ENCODE peak calls at places on chromosome 18, in six cellular contexts. G is astrocyte of the spinal cord, X is thoracic aorta, S is A549, Z is epithelial cell of esophagus, E is kidney epithelial cell. D is an unnamed sample.

GRCh38 chr18:7821784-7822183 is 254.7 kb downstream of the PTPRM start:
- DNase-seq in E (no peak), G (no peak), X (no peak), Z (no peak), S (no peak), D (no peak)

GRCh38 chr18:72704202-72704601 is 160.1 kb upstream of the CBLN2 start:
- DNase-seq in Z (no peak), E (no peak), X (no peak), G (no peak), S (no peak), D (no peak)

GRCh38 chr18:44564922-44565321 is 115.8 kb upstream of the SETBP1 start:
- DNase-seq in S (no peak), G (peak; percentile 49), E (no peak), X (no peak), Z (peak; percentile 66), D (peak; percentile 88)

GRCh38 chr18:25298853-25299274 is 53.1 kb downstream of the ZNF521 start:
- DNase-seq in G (peak; percentile 89), X (no peak), Z (peak; percentile 58), S (no peak), E (peak; percentile 81), D (peak; percentile 86)

GRCh38 chr18:48348739-48349138 is 60.4 kb downstream of the ZBTB7C start:
- DNase-seq in G (no peak), S (no peak), Z (no peak), X (no peak), E (no peak), D (no peak)

GRCh38 chr18:78239090-78239457 is 740.5 kb upstream of the SALL3 start:
- DNase-seq in Z (no peak), X (no peak), S (no peak), E (no peak), G (no peak), D (no peak)

GRCh38 chr18:50282521-50283335 is 1.4 kb upstream of the MBD1 start:
- DNase-seq in X (no peak), Z (no peak), E (no peak), G (no peak), S (no peak), D (no peak)

GRCh38 chr18:79405019-79405780 is 9.5 kb downstream of the NFATC1 start:
- DNase-seq in G (no peak), Z (no peak), S (no peak), X (no peak), E (no peak), D (no peak)

GRCh38 chr18:43420950-43421349 is 143.7 kb upstream of the SYT4 start:
- DNase-seq in X (no peak), S (no peak), G (no peak), E (no peak), Z (no peak), D (no peak)

GRCh38 chr18:22186484-22186971 is 17.1 kb downstream of the GATA6 start:
- DNase-seq in G (no peak), Z (peak; percentile 63), S (no peak), X (no peak), E (no peak), D (no peak)

GRCh38 chr18:48589797-48590519 is 51.1 kb downstream of the CTIF start:
- DNase-seq in Z (no peak), X (peak; percentile 42), G (no peak), S (no peak), E (no peak), D (peak; percentile 20)

GRCh38 chr18:23964282-23965238 is 50.0 kb upstream of the TTC39C start:
- DNase-seq in Z (peak; percentile 82), E (no peak), X (no peak), G (no peak), S (peak; percentile 44), D (no peak)

GRCh38 chr18:59379772-59380530 is 20.9 kb upstream of the LMAN1 start:
- DNase-seq in X (no peak), E (no peak), S (no peak), G (peak; percentile 40), Z (no peak), D (peak; percentile 70)

GRCh38 chr18:34738173-34738894 is 28.2 kb downstream of the DTNA start:
- DNase-seq in S (peak; percentile 1), G (peak; percentile 6), X (no peak), Z (peak; percentile 77), E (peak; percentile 37), D (no peak)

GRCh38 chr18:23384778-23385736 is 68.0 kb upstream of the RIOK3 start:
- DNase-seq in X (no peak), G (no peak), Z (no peak), S (no peak), E (no peak), D (no peak)

GRCh38 chr18:80202264-80202998 is 44.9 kb downstream of the PARD6G start:
- DNase-seq in X (no peak), G (no peak), Z (no peak), E (no peak), S (no peak), D (no peak)

GRCh38 chr18:62808116-62808515 is 92.8 kb downstream of the PHLPP1 start:
- DNase-seq in S (no peak), G (no peak), Z (no peak), X (no peak), E (no peak), D (no peak)

DNA sequence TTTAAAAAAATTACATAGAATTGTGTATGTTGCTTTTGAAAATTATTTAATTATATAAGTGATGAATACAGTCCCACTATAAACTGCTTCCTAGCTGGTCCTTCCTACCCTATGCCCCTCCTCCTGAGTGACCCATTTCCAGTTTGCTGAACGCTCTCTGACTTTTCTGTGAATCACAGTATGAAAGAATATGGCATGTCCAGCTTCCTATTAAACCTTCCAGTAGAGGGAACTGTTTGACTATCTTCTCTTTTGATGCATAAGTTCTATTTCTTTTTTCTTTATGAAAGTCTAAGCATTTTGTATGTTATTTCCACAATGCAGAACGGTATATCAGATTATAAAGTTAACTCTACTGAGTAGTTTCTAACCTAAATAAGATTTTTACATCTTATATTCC is 41.3 kb downstream of the PSMG2 start:
- DNase-seq in G (peak; percentile 76), S (peak; percentile 69), E (peak; percentile 31), X (no peak), Z (peak; percentile 78), D (peak; percentile 75)
- TF ChIP-seq CTCF in G (peak; percentile 61), S (peak; percentile 62), E (peak; percentile 50), X (peak; percentile 52), Z (peak; percentile 61), D (peak; percentile 77)

GRCh38 chr18:30572214-30572613 is 470.3 kb downstream of the DSC3 start:
- DNase-seq in G (no peak), Z (no peak), S (no peak), E (no peak), X (no peak), D (no peak)
- H3K4me3 ChIP-seq in G (no peak overlapping the region), Z (no peak overlapping the region), S (no peak overlapping the region), E (no peak overlapping the region), X (no peak overlapping the region), D (no peak overlapping the region)

GRCh38 chr18:41532344-41533086 is 422.5 kb upstream of the PIK3C3 start:
- DNase-seq in G (peak; percentile 1), Z (peak; percentile 20), X (no peak), S (no peak), E (no peak), D (no peak)
- TF ChIP-seq CTCF in G (peak; percentile 15), Z (peak; percentile 39), X (no peak), S (no peak), E (no peak), D (no peak)

GRCh38 chr18:75456277-75456676 is 28.8 kb upstream of the SMIM21 start:
- DNase-seq in Z (no peak), S (no peak), X (no peak), G (peak; percentile 12), E (no peak), D (no peak)

GRCh38 chr18:75455249-75456183 is 28.0 kb upstream of the SMIM21 start:
- DNase-seq in S (no peak), E (no peak), X (no peak), Z (no peak), G (peak; percentile 43), D (peak; percentile 18)

DNA sequence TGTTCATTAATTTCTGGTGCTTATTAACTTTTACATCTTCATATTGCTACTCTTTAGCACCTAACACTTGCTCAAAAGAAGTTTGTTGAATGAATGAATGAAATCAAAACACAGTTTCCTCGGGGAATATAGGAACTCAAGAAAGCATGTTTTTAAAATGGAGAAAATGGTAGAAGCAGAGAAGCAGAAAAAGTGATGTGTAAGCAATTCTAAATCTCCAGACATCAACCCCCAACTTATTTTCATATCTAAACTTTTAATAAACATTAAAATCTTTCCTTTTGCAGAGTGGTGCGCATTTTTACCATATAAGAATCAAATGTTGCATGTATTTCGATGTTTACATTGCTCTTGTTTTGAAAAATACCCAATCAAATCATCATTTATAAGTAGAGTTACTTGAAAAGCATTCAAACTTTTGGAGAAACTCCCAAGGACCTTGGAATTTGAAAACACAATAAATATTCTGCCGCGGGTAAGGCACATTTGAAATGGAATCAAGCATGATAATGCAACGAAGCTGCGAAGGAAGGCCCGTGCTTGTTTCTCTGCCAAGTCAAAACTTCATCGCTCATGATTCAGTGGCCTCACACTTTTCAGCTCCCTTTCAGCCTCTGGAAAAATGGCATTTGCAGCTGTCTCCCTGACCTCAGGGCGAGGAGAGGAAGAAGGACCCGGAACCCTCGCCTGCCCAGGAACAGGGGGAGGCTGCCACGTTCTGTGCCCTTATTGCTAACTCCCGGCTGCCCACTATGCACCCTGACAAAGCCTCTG is 26.7 kb upstream of the SMIM21 start:
- DNase-seq in X (no peak), G (peak; percentile 22), E (no peak), S (no peak), Z (no peak), D (no peak)
- H3K4me3 ChIP-seq in X (no peak overlapping the region), G (no peak overlapping the region), E (no peak overlapping the region), S (no peak overlapping the region), Z (no peak overlapping the region), D (no peak overlapping the region)

GRCh38 chr18:67692811-67693210 is 176.3 kb upstream of the DSEL start:
- DNase-seq in S (no peak), G (no peak), Z (no peak), X (no peak), E (no peak), D (no peak)

GRCh38 chr18:67695684-67696083 is 179.2 kb upstream of the DSEL start:
- DNase-seq in Z (no peak), G (no peak), X (no peak), S (no peak), E (no peak), D (no peak)

GRCh38 chr18:67694787-67695186 is 178.3 kb upstream of the DSEL start:
- DNase-seq in S (no peak), E (no peak), Z (peak; percentile 18), X (no peak), G (peak; percentile 13), D (no peak)
- TF ChIP-seq CTCF in S (no peak), E (no peak), Z (no peak), X (no peak), G (no peak), D (no peak)

DNA sequence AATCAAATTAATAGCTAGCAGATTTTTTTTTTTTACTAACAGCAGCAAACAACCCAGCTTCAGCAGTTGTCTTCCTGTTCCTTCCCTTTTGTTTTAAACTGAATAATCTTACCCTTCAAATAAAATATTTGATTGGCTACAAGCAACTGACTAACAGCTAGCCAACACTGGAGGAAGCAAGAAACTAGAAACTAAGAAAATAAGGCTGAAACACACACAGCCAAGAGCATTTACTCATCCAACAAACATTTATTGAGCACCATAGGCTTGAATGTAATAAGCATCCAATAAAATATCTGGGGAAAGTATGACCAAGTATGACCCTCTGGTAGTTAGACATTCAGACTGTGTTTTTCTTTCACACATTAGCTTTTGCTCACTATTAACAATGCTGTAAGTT is 189.2 kb downstream of the CD226 start:
- DNase-seq in Z (no peak), E (no peak), S (no peak), X (no peak), G (peak; percentile 60), D (peak; percentile 33)
- H3K4me3 ChIP-seq in Z (no peak overlapping the region), E (no peak overlapping the region), S (no peak overlapping the region), X (no peak overlapping the region), G (no peak overlapping the region), D (no peak overlapping the region)

GRCh38 chr18:8858888-8859511 is 153.6 kb downstream of the MTCL1 start:
- DNase-seq in E (peak; percentile 79), S (peak; percentile 80), G (peak; percentile 93), Z (peak; percentile 98), X (no peak), D (peak; percentile 97)
- TF ChIP-seq CTCF in E (no peak), S (no peak), G (no peak), Z (no peak), X (no peak), D (no peak)

D was measured in AG10803.